ENCODE peak calls at places on chromosomes 5 and 9, in eight cellular contexts. One of them, this sample, is unnamed.

GRCh38 chr5:6765612-6766525 is 52.6 kb downstream of the TENT4A start:
- DNase-seq in tibial artery: peak; percentile 65
- DNase-seq in mammary epithelial cell: peak; percentile 79
- DNase-seq in transverse colon: peak; percentile 84
- DNase-seq in psoas muscle: peak; percentile 83
- DNase-seq in CD4-positive, alpha-beta memory T cell: peak; percentile 49
- DNase-seq in hepatocyte: peak; percentile 71
- DNase-seq in fibroblast of lung: peak; percentile 69
- DNase-seq in this sample: peak; percentile 71

GRCh38 chr5:79800979-79801827 is 111.6 kb downstream of the CMYA5 start:
- DNase-seq in CD4-positive, alpha-beta memory T cell: no peak
- DNase-seq in tibial artery: no peak
- DNase-seq in fibroblast of lung: peak; percentile 22
- DNase-seq in hepatocyte: no peak
- DNase-seq in transverse colon: no peak
- DNase-seq in mammary epithelial cell: no peak
- DNase-seq in psoas muscle: no peak
- DNase-seq in this sample: no peak

GRCh38 chr5:149760700-149761187 is 30.6 kb downstream of the PPARGC1B start:
- DNase-seq in CD4-positive, alpha-beta memory T cell: no peak
- DNase-seq in fibroblast of lung: no peak
- DNase-seq in transverse colon: no peak
- DNase-seq in tibial artery: no peak
- DNase-seq in psoas muscle: no peak
- DNase-seq in hepatocyte: no peak
- DNase-seq in mammary epithelial cell: no peak
- DNase-seq in this sample: no peak

GRCh38 chr5:157059891-157060290 is 975 bp upstream of the HAVCR1 start:
- DNase-seq in CD4-positive, alpha-beta memory T cell: no peak
- DNase-seq in hepatocyte: no peak
- DNase-seq in psoas muscle: no peak
- DNase-seq in mammary epithelial cell: no peak
- DNase-seq in transverse colon: no peak
- DNase-seq in tibial artery: no peak
- DNase-seq in fibroblast of lung: no peak
- DNase-seq in this sample: no peak

GRCh38 chr9:31347082-31347617 is 1037.3 kb upstream of the ACO1 start:
- DNase-seq in mammary epithelial cell: peak; percentile 5
- DNase-seq in hepatocyte: no peak
- DNase-seq in transverse colon: no peak
- DNase-seq in CD4-positive, alpha-beta memory T cell: peak; percentile 72
- DNase-seq in fibroblast of lung: peak; percentile 77
- DNase-seq in tibial artery: no peak
- DNase-seq in psoas muscle: no peak
- DNase-seq in this sample: no peak

GRCh38 chr5:14379739-14380497 is 201.7 kb upstream of the OTULINL start:
- DNase-seq in tibial artery: peak; percentile 37
- DNase-seq in CD4-positive, alpha-beta memory T cell: no peak
- DNase-seq in transverse colon: no peak
- DNase-seq in psoas muscle: no peak
- DNase-seq in hepatocyte: no peak
- DNase-seq in fibroblast of lung: no peak
- DNase-seq in mammary epithelial cell: no peak
- DNase-seq in this sample: no peak

GRCh38 chr5:43120720-43121564 is at the start of gene ZNF131:
- DNase-seq in CD4-positive, alpha-beta memory T cell: peak; percentile 100
- DNase-seq in psoas muscle: peak; percentile 98
- DNase-seq in hepatocyte: peak; percentile 99
- DNase-seq in mammary epithelial cell: peak; percentile 96
- DNase-seq in fibroblast of lung: peak; percentile 97
- DNase-seq in transverse colon: peak; percentile 97
- DNase-seq in tibial artery: peak; percentile 95
- DNase-seq in this sample: peak; percentile 97

GRCh38 chr9:137545123-137545522 is 5.1 kb downstream of the PNPLA7 start:
- DNase-seq in transverse colon: no peak
- DNase-seq in fibroblast of lung: peak; percentile 32
- DNase-seq in tibial artery: peak; percentile 41
- DNase-seq in CD4-positive, alpha-beta memory T cell: no peak
- DNase-seq in mammary epithelial cell: no peak
- DNase-seq in hepatocyte: peak; percentile 62
- DNase-seq in psoas muscle: peak; percentile 70
- DNase-seq in this sample: peak; percentile 63

GRCh38 chr9:104286792-104287191 is 192.7 kb downstream of the SMC2 start:
- DNase-seq in CD4-positive, alpha-beta memory T cell: no peak
- DNase-seq in psoas muscle: no peak
- DNase-seq in tibial artery: no peak
- DNase-seq in mammary epithelial cell: peak; percentile 71
- DNase-seq in fibroblast of lung: no peak
- DNase-seq in transverse colon: peak; percentile 44
- DNase-seq in hepatocyte: no peak
- DNase-seq in this sample: no peak

GRCh38 chr5:133117930-133118445 is 66.2 kb downstream of the HSPA4 start:
- DNase-seq in hepatocyte: peak; percentile 46
- DNase-seq in mammary epithelial cell: no peak
- DNase-seq in CD4-positive, alpha-beta memory T cell: no peak
- DNase-seq in transverse colon: no peak
- DNase-seq in psoas muscle: no peak
- DNase-seq in fibroblast of lung: no peak
- DNase-seq in tibial artery: no peak
- DNase-seq in this sample: peak; percentile 38

GRCh38 chr5:10123254-10123989 is 126.3 kb downstream of the ATPSCKMT start:
- DNase-seq in CD4-positive, alpha-beta memory T cell: no peak
- DNase-seq in fibroblast of lung: no peak
- DNase-seq in hepatocyte: no peak
- DNase-seq in psoas muscle: no peak
- DNase-seq in tibial artery: no peak
- DNase-seq in mammary epithelial cell: no peak
- DNase-seq in transverse colon: no peak
- DNase-seq in this sample: no peak

GRCh38 chr5:73392775-73393174 is 55.8 kb downstream of the FOXD1 start:
- DNase-seq in psoas muscle: no peak
- DNase-seq in mammary epithelial cell: no peak
- DNase-seq in tibial artery: no peak
- DNase-seq in CD4-positive, alpha-beta memory T cell: no peak
- DNase-seq in fibroblast of lung: no peak
- DNase-seq in transverse colon: peak; percentile 52
- DNase-seq in hepatocyte: peak; percentile 60
- DNase-seq in this sample: no peak

GRCh38 chr5:73393606-73394489 is 54.7 kb downstream of the FOXD1 start:
- DNase-seq in hepatocyte: peak; percentile 16
- DNase-seq in CD4-positive, alpha-beta memory T cell: no peak
- DNase-seq in tibial artery: no peak
- DNase-seq in psoas muscle: no peak
- DNase-seq in transverse colon: no peak
- DNase-seq in mammary epithelial cell: no peak
- DNase-seq in fibroblast of lung: no peak
- DNase-seq in this sample: no peak

GRCh38 chr5:73388371-73388684 is 60.2 kb downstream of the FOXD1 start:
- DNase-seq in tibial artery: no peak
- DNase-seq in transverse colon: no peak
- DNase-seq in psoas muscle: no peak
- DNase-seq in hepatocyte: no peak
- DNase-seq in CD4-positive, alpha-beta memory T cell: no peak
- DNase-seq in mammary epithelial cell: peak; percentile 30
- DNase-seq in fibroblast of lung: no peak
- DNase-seq in this sample: no peak

GRCh38 chr5:73391441-73391871 is 57.1 kb downstream of the FOXD1 start:
- DNase-seq in hepatocyte: no peak
- DNase-seq in psoas muscle: no peak
- DNase-seq in tibial artery: no peak
- DNase-seq in mammary epithelial cell: no peak
- DNase-seq in fibroblast of lung: no peak
- DNase-seq in transverse colon: no peak
- DNase-seq in CD4-positive, alpha-beta memory T cell: no peak
- DNase-seq in this sample: no peak

DNA sequence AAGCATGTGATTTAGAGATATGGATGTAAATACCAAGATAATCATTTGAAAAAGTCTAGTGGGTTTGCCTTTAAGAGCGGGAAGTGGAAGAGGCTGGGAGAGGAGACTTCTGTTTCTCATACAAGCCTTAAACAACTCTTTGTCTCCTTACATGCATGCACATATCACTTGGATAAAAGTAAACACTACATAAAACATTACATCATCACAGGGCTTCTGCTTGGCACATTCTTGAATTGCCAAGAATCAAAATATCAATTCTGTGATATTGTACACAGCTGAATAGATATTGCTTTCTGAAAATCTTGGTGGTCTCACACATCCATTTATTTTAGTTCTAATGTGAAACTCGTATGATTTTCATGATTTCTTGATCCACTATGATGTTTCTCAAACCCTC is 57.6 kb downstream of the FOXD1 start:
- DNase-seq in transverse colon: no peak
- DNase-seq in hepatocyte: no peak
- DNase-seq in fibroblast of lung: no peak
- DNase-seq in mammary epithelial cell: no peak
- DNase-seq in tibial artery: no peak
- DNase-seq in psoas muscle: no peak
- DNase-seq in CD4-positive, alpha-beta memory T cell: no peak
- DNase-seq in this sample: no peak
- H3K27me3 ChIP-seq in transverse colon: peaks cover 3% of the 10 kb centered on the region
- H3K27me3 ChIP-seq in hepatocyte: no peaks in the 10 kb centered on the region
- H3K27me3 ChIP-seq in fibroblast of lung: no peaks in the 10 kb centered on the region
- H3K27me3 ChIP-seq in mammary epithelial cell: no peaks in the 10 kb centered on the region
- H3K27me3 ChIP-seq in tibial artery: peaks cover 11% of the 10 kb centered on the region
- H3K27me3 ChIP-seq in psoas muscle: peaks cover 2% of the 10 kb centered on the region
- H3K27me3 ChIP-seq in CD4-positive, alpha-beta memory T cell: peaks cover 4% of the 10 kb centered on the region
- H3K27me3 ChIP-seq in this sample: no peaks in the 10 kb centered on the region

DNA sequence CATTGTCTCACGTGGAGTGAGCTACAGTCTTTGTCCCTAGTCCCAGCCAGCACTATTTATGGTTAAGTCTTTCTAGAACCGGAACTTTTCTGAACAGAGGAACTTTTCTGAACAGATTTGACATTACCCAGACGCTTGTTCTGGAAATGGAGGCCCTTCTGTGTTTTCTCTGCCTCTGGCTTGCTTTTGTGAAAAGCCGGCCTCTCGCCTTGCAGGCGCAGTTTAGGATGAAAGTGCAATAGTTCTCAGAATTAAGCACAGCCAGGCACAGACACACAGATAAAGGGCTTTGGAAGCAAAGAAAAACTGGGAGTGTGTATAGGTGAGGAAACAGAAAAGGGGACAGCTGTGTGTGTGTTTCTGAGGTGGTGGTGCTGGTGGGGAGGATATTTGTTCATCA is 5.9 kb downstream of the GDNF start:
- DNase-seq in CD4-positive, alpha-beta memory T cell: no peak
- DNase-seq in hepatocyte: no peak
- DNase-seq in tibial artery: no peak
- DNase-seq in psoas muscle: no peak
- DNase-seq in mammary epithelial cell: no peak
- DNase-seq in transverse colon: no peak
- DNase-seq in fibroblast of lung: no peak
- DNase-seq in this sample: no peak
- H3K27me3 ChIP-seq in CD4-positive, alpha-beta memory T cell: peaks cover 25% of the 10 kb centered on the region
- H3K27me3 ChIP-seq in hepatocyte: peaks cover 90% of the 10 kb centered on the region
- H3K27me3 ChIP-seq in tibial artery: peaks cover 70% of the 10 kb centered on the region
- H3K27me3 ChIP-seq in psoas muscle: peaks cover 9% of the 10 kb centered on the region
- H3K27me3 ChIP-seq in mammary epithelial cell: no peaks in the 10 kb centered on the region
- H3K27me3 ChIP-seq in transverse colon: peaks cover 63% of the 10 kb centered on the region
- H3K27me3 ChIP-seq in fibroblast of lung: no peaks in the 10 kb centered on the region
- H3K27me3 ChIP-seq in this sample: no peaks in the 10 kb centered on the region

GRCh38 chr9:93182572-93182971 is 1.4 kb upstream of the WNK2 start:
- DNase-seq in tibial artery: no peak
- DNase-seq in transverse colon: peak; percentile 63
- DNase-seq in fibroblast of lung: no peak
- DNase-seq in hepatocyte: no peak
- DNase-seq in mammary epithelial cell: no peak
- DNase-seq in psoas muscle: no peak
- DNase-seq in CD4-positive, alpha-beta memory T cell: no peak
- DNase-seq in this sample: no peak
- H3K27me3 ChIP-seq in tibial artery: peaks cover 23% of the 10 kb centered on the region
- H3K27me3 ChIP-seq in transverse colon: peaks cover 16% of the 10 kb centered on the region
- H3K27me3 ChIP-seq in fibroblast of lung: peaks cover 16% of the 10 kb centered on the region
- H3K27me3 ChIP-seq in hepatocyte: peaks cover 26% of the 10 kb centered on the region
- H3K27me3 ChIP-seq in mammary epithelial cell: peaks cover 24% of the 10 kb centered on the region
- H3K27me3 ChIP-seq in psoas muscle: no peaks in the 10 kb centered on the region
- H3K27me3 ChIP-seq in CD4-positive, alpha-beta memory T cell: peaks cover 18% of the 10 kb centered on the region
- H3K27me3 ChIP-seq in this sample: no peaks in the 10 kb centered on the region

DNA sequence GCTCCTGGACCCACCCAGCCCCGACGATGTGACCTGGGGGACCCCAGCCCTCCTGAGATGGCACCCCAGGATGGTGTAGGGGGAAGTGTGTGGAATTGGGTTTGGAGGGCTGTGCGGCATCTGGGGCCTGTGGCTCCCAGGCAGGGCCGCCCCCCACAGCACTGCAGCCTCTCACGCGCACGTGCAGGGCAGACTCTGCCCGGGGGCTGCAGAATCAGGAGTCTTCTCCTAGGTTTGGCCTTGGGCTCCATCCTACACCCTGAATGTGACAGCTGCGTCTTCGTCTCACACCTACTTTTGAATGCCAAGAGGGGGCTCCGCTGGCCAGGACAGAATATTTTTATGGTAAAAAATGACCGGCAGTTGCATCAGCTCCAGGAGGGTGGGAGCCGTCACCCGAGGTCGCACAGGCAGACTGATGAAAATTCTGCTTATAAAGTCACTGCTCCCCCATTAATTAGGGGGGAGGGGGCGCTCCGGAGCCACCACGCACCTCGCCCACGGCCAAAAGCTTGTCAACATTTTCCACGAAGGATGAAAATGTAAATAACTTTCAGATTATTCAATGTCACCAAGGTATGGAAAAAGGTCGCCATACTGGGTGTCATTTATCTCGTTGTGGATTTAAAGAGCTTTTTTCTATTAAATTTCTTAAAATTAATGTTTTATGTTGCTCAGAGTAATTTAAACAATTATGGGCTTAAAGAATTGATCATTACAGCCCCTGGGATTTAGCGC is 13.2 kb downstream of the LHX3 start:
- DNase-seq in transverse colon: no peak
- DNase-seq in tibial artery: no peak
- DNase-seq in hepatocyte: no peak
- DNase-seq in mammary epithelial cell: no peak
- DNase-seq in psoas muscle: no peak
- DNase-seq in CD4-positive, alpha-beta memory T cell: no peak
- DNase-seq in fibroblast of lung: peak; percentile 43
- DNase-seq in this sample: no peak
- H3K27me3 ChIP-seq in transverse colon: peaks cover 91% of the 10 kb centered on the region
- H3K27me3 ChIP-seq in tibial artery: peaks cover 97% of the 10 kb centered on the region
- H3K27me3 ChIP-seq in hepatocyte: peaks cover 67% of the 10 kb centered on the region
- H3K27me3 ChIP-seq in mammary epithelial cell: peaks cover 40% of the 10 kb centered on the region
- H3K27me3 ChIP-seq in psoas muscle: peaks cover 91% of the 10 kb centered on the region
- H3K27me3 ChIP-seq in CD4-positive, alpha-beta memory T cell: peaks cover 20% of the 10 kb centered on the region
- H3K27me3 ChIP-seq in fibroblast of lung: peaks cover 41% of the 10 kb centered on the region
- H3K27me3 ChIP-seq in this sample: peaks cover 38% of the 10 kb centered on the region